ENCODE peak calls at places on chromosome 10, in nine cellular contexts. T is bronchial epithelial cell, K is colonic mucosa, N is B cell, M is cardiac fibroblast, Q is dorsolateral prefrontal cortex, P is heart right ventricle, R is brain microvascular endothelial cell, D is AG10803. J is an unnamed sample.

GRCh38 chr10:20156511-20156910 is 340.3 kb downstream of the PLXDC2 start:
- DNase-seq in Q (no peak), P (no peak), N (no peak), D (no peak), R (no peak), M (no peak), T (no peak), K (no peak), J (no peak)

GRCh38 chr10:74103560-74104248 is 46.9 kb downstream of the AP3M1 start:
- DNase-seq in M (peak; percentile 57), Q (no peak), T (no peak), P (no peak), K (no peak), N (no peak), D (peak; percentile 28), R (peak; percentile 17), J (no peak)

GRCh38 chr10:55144001-55144400 is 343.0 kb upstream of the PCDH15 start:
- DNase-seq in R (no peak), Q (no peak), M (no peak), N (no peak), K (no peak), P (no peak), D (no peak), T (peak; percentile 73), J (no peak)

GRCh38 chr10:108039821-108040584 is 875.5 kb upstream of the SORCS1 start:
- DNase-seq in R (no peak), M (no peak), P (no peak), D (no peak), T (peak; percentile 70), K (no peak), Q (no peak), N (no peak), J (no peak)

GRCh38 chr10:60910543-60910942 is 33.4 kb downstream of the RHOBTB1 start:
- DNase-seq in P (no peak), R (no peak), T (no peak), Q (no peak), K (no peak), D (peak; percentile 48), M (peak; percentile 80), N (no peak), J (no peak)

GRCh38 chr10:124149681-124150080 is 56.3 kb upstream of the CHST15 start:
- DNase-seq in R (no peak), N (peak; percentile 48), K (no peak), Q (no peak), P (no peak), D (no peak), M (no peak), T (no peak), J (no peak)

GRCh38 chr10:79081353-79082034 is 12.7 kb downstream of the ZMIZ1 start:
- DNase-seq in Q (no peak), N (no peak), D (peak; percentile 93), P (no peak), M (peak; percentile 62), T (no peak), K (no peak), R (peak; percentile 91), J (no peak)

GRCh38 chr10:117074621-117075020 is 63.4 kb downstream of the VAX1 start:
- DNase-seq in M (no peak), K (peak; percentile 31), P (no peak), N (no peak), R (no peak), T (peak; percentile 18), D (no peak), Q (no peak), J (no peak)

GRCh38 chr10:44991571-44991970 is 9.2 kb upstream of the ZNF22 start:
- DNase-seq in N (peak; percentile 6), D (no peak), T (no peak), R (no peak), M (peak; percentile 22), P (peak; percentile 43), Q (no peak), K (no peak), J (no peak)

GRCh38 chr10:12333382-12334185 is 15.8 kb upstream of the CAMK1D start:
- DNase-seq in Q (no peak), P (peak; percentile 42), D (peak; percentile 98), R (peak; percentile 99), T (peak; percentile 97), M (peak; percentile 91), N (peak; percentile 74), K (peak; percentile 26), J (no peak)

GRCh38 chr10:17643755-17644484 is at the start of gene STAM:
- DNase-seq in P (peak; percentile 92), K (peak; percentile 93), M (peak; percentile 96), R (peak; percentile 92), N (peak; percentile 90), T (peak; percentile 83), Q (peak; percentile 73), D (peak; percentile 92), J (peak; percentile 67)

GRCh38 chr10:99917963-99918825 is 91.6 kb downstream of the DNMBP start:
- DNase-seq in Q (no peak), T (no peak), D (peak; percentile 76), M (peak; percentile 77), P (no peak), R (peak; percentile 83), N (no peak), K (peak; percentile 65), J (no peak)

GRCh38 chr10:24901686-24902399 is 50.6 kb downstream of the PRTFDC1 start:
- DNase-seq in P (no peak), Q (no peak), R (peak; percentile 86), N (no peak), T (peak; percentile 97), M (peak; percentile 88), D (peak; percentile 92), K (peak; percentile 79), J (peak; percentile 25)
- TF ChIP-seq CTCF in P (no peak), Q (no peak), R (no peak), N (no peak), T (no peak), M (no peak), D (no peak), K (no peak), J (no peak)

DNA sequence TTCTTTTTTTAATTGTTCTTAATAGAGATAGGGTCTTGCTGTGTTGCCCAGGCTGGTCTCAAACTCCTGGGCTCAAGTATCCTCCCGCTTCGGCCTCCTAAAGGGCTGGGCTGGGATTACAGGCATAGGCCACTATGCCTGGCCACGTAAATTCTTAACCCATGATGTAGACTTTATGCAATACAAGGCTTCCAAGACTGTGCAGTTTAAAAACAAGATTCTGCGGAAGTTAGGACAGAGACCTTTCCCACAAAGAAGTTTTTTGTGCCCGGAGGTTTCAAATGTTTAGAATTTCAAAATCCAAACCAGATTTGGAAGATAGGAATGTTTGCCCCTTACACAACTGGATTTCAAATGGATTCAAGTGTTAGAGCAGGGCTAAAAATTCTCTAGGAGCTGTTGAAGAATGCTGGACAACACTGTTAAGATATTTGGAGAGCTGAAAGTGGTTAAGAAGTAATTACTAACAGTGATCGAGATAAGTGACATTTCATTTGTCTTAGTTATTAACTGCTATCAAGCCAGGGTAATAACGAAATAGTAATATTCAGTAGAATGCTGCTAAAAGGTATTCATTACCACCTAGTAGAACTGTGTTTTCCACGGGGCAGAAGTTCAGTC is 7.4 kb downstream of the APBB1IP start:
- DNase-seq in D (peak; percentile 39), M (no peak), Q (no peak), K (no peak), R (no peak), T (no peak), N (no peak), P (no peak), J (no peak)
- TF ChIP-seq CTCF in D (no peak), M (no peak), Q (no peak), K (no peak), R (peak; percentile 21), T (no peak), N (no peak), P (no peak), J (no peak)

DNA sequence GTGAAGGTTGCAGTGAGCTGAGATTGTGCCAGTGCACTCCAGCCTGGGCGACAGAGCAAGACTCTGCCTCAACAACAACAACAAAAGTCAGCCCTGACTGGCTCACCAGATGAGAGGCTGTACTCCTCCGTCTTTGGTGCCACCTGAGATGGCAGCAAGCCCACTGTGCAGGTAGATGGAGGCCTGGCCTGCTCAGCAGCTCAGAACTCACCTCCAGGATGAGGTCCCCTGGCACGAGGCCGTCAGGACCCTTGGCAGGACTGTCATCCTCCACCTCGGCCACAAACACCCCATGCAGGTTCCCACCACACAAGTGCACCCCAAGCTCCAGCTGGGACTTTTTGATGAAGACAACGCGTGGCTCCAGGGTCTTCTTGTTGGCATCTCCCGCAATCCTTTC is 117.2 kb downstream of the DLG5 start:
- DNase-seq in T (no peak), K (no peak), Q (no peak), R (no peak), M (no peak), D (no peak), P (no peak), N (no peak), J (no peak)
- TF ChIP-seq CTCF in T (no peak), K (no peak), Q (no peak), R (no peak), M (no peak), D (no peak), P (no peak), N (no peak), J (no peak)

GRCh38 chr10:35642793-35643114 is 658 bp upstream of the FZD8 start:
- DNase-seq in Q (no peak), D (no peak), R (no peak), P (no peak), T (no peak), M (no peak), N (no peak), K (peak; percentile 26), J (no peak)

GRCh38 chr10:35642023-35642792 is at the start of gene FZD8:
- DNase-seq in M (peak; percentile 94), T (peak; percentile 78), N (peak; percentile 68), Q (peak; percentile 78), R (peak; percentile 81), K (peak; percentile 92), P (peak; percentile 93), D (peak; percentile 91), J (peak; percentile 76)

GRCh38 chr10:35641430-35642015 is 573 bp downstream of the FZD8 start:
- DNase-seq in M (peak; percentile 49), K (no peak), Q (no peak), R (no peak), D (peak; percentile 53), N (no peak), P (no peak), T (no peak), J (no peak)

GRCh38 chr10:35643976-35644799 is 2.1 kb upstream of the FZD8 start:
- DNase-seq in T (no peak), Q (no peak), K (peak; percentile 34), P (no peak), M (no peak), D (peak; percentile 16), R (no peak), N (no peak), J (no peak)

DNA sequence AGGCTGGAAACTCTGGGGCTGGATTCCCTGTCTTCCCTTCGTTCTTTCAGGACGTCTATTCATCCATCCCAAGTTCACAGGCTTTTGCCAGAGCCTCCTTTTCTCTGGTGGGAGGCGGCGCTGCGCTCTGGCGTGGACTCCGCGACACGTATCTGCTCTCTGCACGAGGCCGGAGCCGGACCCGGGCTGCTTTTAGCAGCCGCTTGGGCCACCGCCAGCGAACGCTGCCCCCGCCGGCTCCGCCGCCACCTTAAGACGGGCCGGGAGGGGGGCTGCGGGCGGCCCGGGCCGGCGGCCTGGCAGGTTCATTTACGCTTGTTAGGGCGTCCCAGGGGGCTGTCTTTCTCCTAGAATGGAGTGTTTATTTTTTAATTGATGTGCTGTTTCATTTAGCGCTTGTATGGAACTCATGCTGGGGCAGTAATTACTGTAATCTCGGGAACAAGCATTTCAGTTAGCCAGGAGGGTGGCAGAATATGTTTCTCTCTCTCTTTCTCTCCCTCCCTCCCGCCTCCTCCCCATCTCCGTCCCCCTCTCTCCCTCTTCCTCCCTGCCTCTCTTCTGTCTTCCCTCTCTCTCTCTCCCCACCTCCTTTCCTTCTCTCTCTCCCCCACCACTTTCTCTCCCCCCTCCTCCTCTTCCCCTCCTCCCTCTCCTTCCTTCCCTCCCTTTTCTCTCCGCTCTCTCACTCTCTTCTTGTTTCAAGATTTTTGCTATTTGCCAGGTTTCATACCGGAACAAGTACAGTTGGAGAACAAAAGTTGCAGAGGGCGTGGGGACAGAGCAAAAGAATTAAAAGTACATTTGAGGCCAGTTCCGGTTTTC is 1.3 kb upstream of the FZD8 start:
- DNase-seq in Q (peak; percentile 38), R (peak; percentile 49), T (peak; percentile 15), M (peak; percentile 76), D (peak; percentile 63), P (peak; percentile 83), N (no peak), K (peak; percentile 60), J (no peak)
- TF ChIP-seq CTCF in Q (no peak), R (no peak), T (no peak), M (no peak), D (no peak), P (no peak), N (no peak), K (no peak), J (no peak)